ENCODE peak calls at places on chromosomes 16 and 17, in seven cellular contexts. U is H1, T is Panc1, Q is GM12878, I is HCT116, O is SK-N-SH, Z is HepG2. G is an unnamed sample.

GRCh38 chr16:85246473-85246872 is 134.2 kb upstream of the CIBAR2 start:
- DNase-seq in U (no peak), T (no peak), Q (no peak), I (no peak), O (peak; percentile 82), Z (no peak), G (no peak)

GRCh38 chr16:50862818-50863672 is 121.2 kb downstream of the CYLD start:
- DNase-seq in U (no peak), T (no peak), Q (no peak), I (no peak), O (peak; percentile 45), Z (no peak), G (no peak)

GRCh38 chr17:65711671-65712276 is 150.3 kb upstream of the AXIN2 start:
- DNase-seq in U (no peak), T (no peak), Q (no peak), I (no peak), O (no peak), Z (no peak), G (no peak)

GRCh38 chr16:23149267-23149992 is at the start of gene USP31:
- DNase-seq in U (peak; percentile 89), T (peak; percentile 68), Q (peak; percentile 78), I (peak; percentile 86), O (peak; percentile 92), Z (peak; percentile 96), G (peak; percentile 96)

GRCh38 chr17:32100971-32101631 is 41.2 kb upstream of the RHOT1 start:
- DNase-seq in U (no peak), T (no peak), Q (no peak), I (no peak), O (no peak), Z (no peak), G (no peak)

GRCh38 chr17:2090804-2091534 is 36.1 kb downstream of the HIC1 start:
- DNase-seq in U (no peak), T (no peak), Q (no peak), I (no peak), O (peak; percentile 36), Z (no peak), G (peak; percentile 17)

GRCh38 chr17:39573447-39574298 is 34.0 kb downstream of the NEUROD2 start:
- DNase-seq in U (no peak), T (no peak), Q (no peak), I (peak; percentile 27), O (peak; percentile 96), Z (peak; percentile 20), G (peak; percentile 73)

GRCh38 chr16:82344157-82344556 is 174.1 kb upstream of the MPHOSPH6 start:
- DNase-seq in U (no peak), T (no peak), Q (no peak), I (no peak), O (no peak), Z (peak; percentile 26), G (no peak)

GRCh38 chr16:48232459-48233040 is 11.6 kb upstream of the LONP2 start:
- DNase-seq in U (no peak), T (no peak), Q (no peak), I (no peak), O (no peak), Z (no peak), G (no peak)

GRCh38 chr16:81792828-81793227 is 13.7 kb downstream of the PLCG2 start:
- DNase-seq in U (no peak), T (no peak), Q (no peak), I (no peak), O (no peak), Z (no peak), G (no peak)

GRCh38 chr17:77107506-77108433 is 33.0 kb upstream of the SEC14L1 start:
- DNase-seq in U (no peak), T (no peak), Q (peak; percentile 94), I (no peak), O (no peak), Z (no peak), G (peak; percentile 56)

GRCh38 chr17:6589266-6589946 is 33.1 kb upstream of the PITPNM3 start:
- DNase-seq in U (no peak), T (no peak), Q (no peak), I (no peak), O (no peak), Z (no peak), G (no peak)

GRCh38 chr17:57349533-57350227 is 93.4 kb downstream of the MSI2 start:
- DNase-seq in U (no peak), T (no peak), Q (no peak), I (no peak), O (peak; percentile 40), Z (no peak), G (no peak)

GRCh38 chr17:75652341-75652740 is 14.6 kb downstream of the RECQL5 start:
- DNase-seq in U (no peak), T (no peak), Q (no peak), I (no peak), O (no peak), Z (no peak), G (no peak)

GRCh38 chr17:75654176-75654575 is 12.8 kb downstream of the RECQL5 start:
- DNase-seq in U (no peak), T (no peak), Q (no peak), I (no peak), O (no peak), Z (no peak), G (no peak)

GRCh38 chr17:75649687-75650086 is 16.5 kb downstream of the SMIM5 start:
- DNase-seq in U (no peak), T (no peak), Q (no peak), I (no peak), O (no peak), Z (no peak), G (no peak)

GRCh38 chr17:75650874-75651273 is 16.1 kb downstream of the RECQL5 start:
- DNase-seq in U (no peak), T (no peak), Q (no peak), I (no peak), O (no peak), Z (no peak), G (no peak)

DNA sequence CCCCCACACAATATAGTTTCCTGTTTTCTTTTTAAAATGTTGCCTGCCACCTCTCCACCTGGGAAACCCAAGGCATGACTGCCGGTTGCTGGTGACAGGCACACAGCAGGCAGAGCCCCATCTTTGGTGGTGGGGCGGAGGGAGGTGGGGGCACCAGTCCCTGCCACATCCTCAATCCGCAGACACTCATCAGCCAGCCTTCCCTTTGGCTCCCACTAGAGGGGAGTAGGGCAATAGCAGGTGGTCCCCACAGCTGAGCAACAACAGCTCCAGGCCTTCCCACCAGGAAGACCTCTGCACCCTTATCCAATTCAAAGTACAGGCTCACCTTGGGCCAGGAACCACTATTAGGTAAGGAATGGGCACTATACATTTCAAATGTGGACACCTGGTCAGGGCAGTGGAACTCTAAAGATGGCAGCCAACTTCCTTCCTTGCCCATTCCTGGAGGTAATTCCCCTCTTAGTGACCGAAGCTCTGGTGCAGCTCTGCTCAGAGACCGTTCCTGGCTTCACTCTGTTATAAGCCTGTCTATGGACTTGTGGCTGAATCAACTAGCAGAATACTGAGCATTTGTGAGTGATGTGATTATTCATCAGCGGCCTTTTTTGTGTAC is 13.9 kb downstream of the RECQL5 start:
- DNase-seq in U (no peak), T (no peak), Q (no peak), I (no peak), O (peak; percentile 85), Z (peak; percentile 59), G (peak; percentile 71)
- TF ChIP-seq SIN3A in U (no peak), T (no peak), Q (no peak), I (no peak), O (no peak), Z (no peak), G (no peak)

GRCh38 chr16:72862090-72862489 is 185.8 kb downstream of the ZFHX3 start:
- DNase-seq in U (no peak), T (no peak), Q (no peak), I (no peak), O (no peak), Z (no peak), G (no peak)
- TF ChIP-seq SIN3A in U (no peak), T (no peak), Q (no peak), I (no peak), O (no peak), Z (no peak), G (no peak)

DNA sequence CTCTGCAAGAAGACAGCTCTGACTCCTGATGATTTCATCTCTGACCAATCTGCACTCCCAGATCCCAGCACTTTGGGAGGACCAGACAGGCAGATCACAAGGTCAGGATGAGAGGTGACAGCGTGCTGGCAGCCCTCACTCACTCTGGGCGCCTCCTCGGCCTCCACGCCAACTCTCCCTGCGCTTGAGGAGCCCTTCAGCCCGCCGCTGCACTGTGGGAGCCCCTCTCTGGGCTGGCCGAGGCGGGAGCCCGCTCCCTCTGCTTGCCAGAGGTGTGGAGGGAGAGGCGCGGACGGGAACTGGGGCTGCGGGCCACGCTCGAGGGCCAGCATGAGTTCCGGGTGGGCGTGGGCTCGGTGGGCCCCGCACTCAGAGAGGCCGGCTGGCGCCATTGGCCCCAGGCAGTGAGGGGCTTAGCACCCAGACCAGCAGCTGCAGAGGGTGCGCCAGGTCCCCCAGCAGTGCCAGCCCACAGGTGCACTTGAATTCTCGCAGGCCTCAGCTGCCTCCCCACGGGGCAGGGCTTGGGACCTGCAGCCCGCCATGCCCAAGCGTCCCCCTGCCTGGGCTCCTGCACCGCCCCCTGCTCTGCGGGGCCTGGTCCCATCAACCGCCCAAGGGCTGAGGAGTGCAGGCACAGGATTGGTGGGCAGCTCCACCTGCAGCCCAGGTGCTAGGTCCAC is 2.4 kb upstream of the C16orf54 start:
- DNase-seq in U (no peak), T (no peak), Q (no peak), I (no peak), O (no peak), Z (no peak), G (no peak)
- TF ChIP-seq SIN3A in U (no peak), T (no peak), Q (no peak), I (no peak), O (no peak), Z (no peak), G (no peak)

DNA sequence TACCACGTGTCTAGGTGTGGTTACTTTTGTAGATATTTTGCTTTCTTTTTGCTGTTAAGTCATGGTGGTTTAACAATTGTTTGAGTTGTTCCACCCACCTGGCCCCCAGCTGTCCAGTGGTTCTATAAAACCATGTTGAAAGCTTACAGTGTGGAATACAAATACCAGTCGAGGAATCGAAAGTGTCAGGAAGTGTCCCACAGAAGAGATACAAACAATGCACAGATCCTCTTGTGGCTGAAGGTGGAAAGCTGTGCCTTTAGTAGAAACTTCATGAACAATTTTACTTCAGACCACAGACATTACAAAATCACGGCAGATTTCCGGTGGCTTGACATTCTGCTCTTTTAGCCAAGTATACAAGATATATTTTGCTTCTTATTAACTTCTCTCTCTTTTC is 782.4 kb upstream of the SOX9 start:
- DNase-seq in U (no peak), T (no peak), Q (no peak), I (no peak), O (no peak), Z (no peak), G (no peak)
- TF ChIP-seq SIN3A in U (no peak), T (no peak), Q (no peak), I (no peak), O (peak; percentile 48), Z (no peak), G (no peak)